ENCODE peak calls at places on chromosome 10, in nine cellular contexts. R, E, S, P, C, X, O, J and Y are unnamed samples.
A peak's percentile ranks its signal among the peaks of the same experiment; 100 is the strongest.

GRCh38 chr10:117240730-117241529 is at the start of gene SLC18A2:
- DNase-seq in X (no peak), O (no peak), E (no peak), J (no peak), C (no peak), S (no peak), P (peak; percentile 78), R (no peak), Y (no peak)

GRCh38 chr10:30176182-30176581 is 116.8 kb upstream of the JCAD start:
- DNase-seq in R (no peak), O (no peak), C (no peak), X (no peak), E (no peak), P (no peak), S (peak; percentile 85), J (no peak), Y (no peak)

GRCh38 chr10:93806882-93807281 is 49.1 kb downstream of the LGI1 start:
- DNase-seq in C (no peak), O (no peak), S (peak; percentile 49), X (no peak), J (no peak), E (no peak), R (no peak), P (no peak), Y (no peak)

GRCh38 chr10:120810298-120810697 is 40.9 kb upstream of the WDR11 start:
- DNase-seq in O (no peak), X (no peak), C (no peak), J (no peak), P (no peak), S (no peak), R (no peak), E (no peak), Y (peak; percentile 37)

GRCh38 chr10:58424176-58424575 is 39.0 kb downstream of the TFAM start:
- DNase-seq in P (no peak), C (no peak), J (no peak), R (no peak), S (peak; percentile 73), X (no peak), O (no peak), E (no peak), Y (peak; percentile 10)

GRCh38 chr10:117198088-117198487 is 799 bp downstream of the KCNK18 start:
- DNase-seq in X (no peak), C (no peak), R (no peak), O (no peak), P (peak; percentile 20), E (no peak), J (no peak), S (no peak), Y (no peak)

GRCh38 chr10:69348824-69349541 is 67.7 kb downstream of the TACR2 start:
- DNase-seq in C (no peak), P (no peak), S (peak; percentile 96), O (no peak), E (peak; percentile 47), R (no peak), J (no peak), X (no peak), Y (no peak)

GRCh38 chr10:121036431-121036830 is 185.3 kb downstream of the WDR11 start:
- DNase-seq in J (peak; percentile 22), E (no peak), P (no peak), X (no peak), S (peak; percentile 2), R (no peak), C (no peak), O (no peak), Y (peak; percentile 58)

GRCh38 chr10:78914060-78914378 is 154.7 kb upstream of the ZMIZ1 start:
- DNase-seq in X (no peak), R (no peak), J (no peak), C (no peak), P (no peak), O (no peak), S (no peak), E (no peak), Y (no peak)

GRCh38 chr10:78914502-78915330 is 154.1 kb upstream of the ZMIZ1 start:
- DNase-seq in X (peak; percentile 68), P (no peak), R (no peak), O (no peak), C (peak; percentile 27), J (peak; percentile 35), S (peak; percentile 72), E (peak; percentile 43), Y (no peak)

GRCh38 chr10:78913219-78914059 is 155.3 kb upstream of the ZMIZ1 start:
- DNase-seq in E (no peak), C (no peak), R (no peak), J (peak; percentile 39), O (no peak), X (peak; percentile 73), S (no peak), P (peak; percentile 93), Y (peak; percentile 85)

GRCh38 chr10:78915331-78915626 is 153.5 kb upstream of the ZMIZ1 start:
- DNase-seq in C (no peak), J (no peak), S (no peak), P (no peak), R (no peak), E (no peak), X (no peak), O (no peak), Y (no peak)

DNA sequence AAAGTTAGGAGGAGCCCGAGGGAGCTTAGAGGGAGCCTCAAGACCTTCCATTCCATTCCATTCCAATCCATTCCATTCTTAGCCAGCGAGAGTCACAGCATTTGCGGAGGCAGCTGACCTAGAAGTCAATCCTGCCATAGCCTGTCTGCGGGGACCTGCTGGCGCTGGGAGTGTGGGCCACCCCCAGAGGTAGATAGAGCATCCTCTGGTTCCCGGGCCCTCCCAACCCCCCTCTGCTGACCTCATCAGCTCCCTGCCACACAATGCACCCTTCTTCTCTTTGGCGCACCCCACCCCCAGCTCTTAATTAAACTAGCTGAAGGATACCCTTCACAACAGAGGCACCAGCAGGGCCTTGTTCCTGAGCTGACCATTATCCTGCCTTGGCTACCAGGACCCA is 152.5 kb upstream of the ZMIZ1 start:
- DNase-seq in C (no peak), X (no peak), O (no peak), R (no peak), E (no peak), P (no peak), J (no peak), S (no peak), Y (no peak)
- H3K4me1 ChIP-seq in C (peaks cover 6% of the 10 kb centered on the region), X (peaks cover 15% of the 10 kb centered on the region), O (no peaks in the 10 kb centered on the region), R (no peaks in the 10 kb centered on the region), E (peaks cover 7% of the 10 kb centered on the region), P (peaks cover 40% of the 10 kb centered on the region), J (no peaks in the 10 kb centered on the region), S (no peaks in the 10 kb centered on the region), Y (peaks cover 4% of the 10 kb centered on the region)

GRCh38 chr10:110496553-110497437 is 912 bp upstream of the DUSP5 start:
- DNase-seq in E (no peak), P (no peak), S (no peak), C (no peak), R (no peak), X (no peak), J (no peak), O (no peak), Y (peak; percentile 89)

GRCh38 chr10:110498982-110499795 is 1.5 kb downstream of the DUSP5 start:
- DNase-seq in E (no peak), X (peak; percentile 46), O (peak; percentile 36), R (peak; percentile 55), S (peak; percentile 69), J (peak; percentile 64), P (peak; percentile 54), C (peak; percentile 72), Y (peak; percentile 47)

GRCh38 chr10:110499796-110500514 is 2.2 kb downstream of the DUSP5 start:
- DNase-seq in J (no peak), C (no peak), O (no peak), E (no peak), P (no peak), X (no peak), R (no peak), S (no peak), Y (no peak)

GRCh38 chr10:110497438-110498086 is at the start of gene DUSP5:
- DNase-seq in J (peak; percentile 95), C (peak; percentile 75), S (peak; percentile 92), E (peak; percentile 94), O (peak; percentile 95), X (peak; percentile 95), P (peak; percentile 98), R (peak; percentile 94), Y (peak; percentile 93)

DNA sequence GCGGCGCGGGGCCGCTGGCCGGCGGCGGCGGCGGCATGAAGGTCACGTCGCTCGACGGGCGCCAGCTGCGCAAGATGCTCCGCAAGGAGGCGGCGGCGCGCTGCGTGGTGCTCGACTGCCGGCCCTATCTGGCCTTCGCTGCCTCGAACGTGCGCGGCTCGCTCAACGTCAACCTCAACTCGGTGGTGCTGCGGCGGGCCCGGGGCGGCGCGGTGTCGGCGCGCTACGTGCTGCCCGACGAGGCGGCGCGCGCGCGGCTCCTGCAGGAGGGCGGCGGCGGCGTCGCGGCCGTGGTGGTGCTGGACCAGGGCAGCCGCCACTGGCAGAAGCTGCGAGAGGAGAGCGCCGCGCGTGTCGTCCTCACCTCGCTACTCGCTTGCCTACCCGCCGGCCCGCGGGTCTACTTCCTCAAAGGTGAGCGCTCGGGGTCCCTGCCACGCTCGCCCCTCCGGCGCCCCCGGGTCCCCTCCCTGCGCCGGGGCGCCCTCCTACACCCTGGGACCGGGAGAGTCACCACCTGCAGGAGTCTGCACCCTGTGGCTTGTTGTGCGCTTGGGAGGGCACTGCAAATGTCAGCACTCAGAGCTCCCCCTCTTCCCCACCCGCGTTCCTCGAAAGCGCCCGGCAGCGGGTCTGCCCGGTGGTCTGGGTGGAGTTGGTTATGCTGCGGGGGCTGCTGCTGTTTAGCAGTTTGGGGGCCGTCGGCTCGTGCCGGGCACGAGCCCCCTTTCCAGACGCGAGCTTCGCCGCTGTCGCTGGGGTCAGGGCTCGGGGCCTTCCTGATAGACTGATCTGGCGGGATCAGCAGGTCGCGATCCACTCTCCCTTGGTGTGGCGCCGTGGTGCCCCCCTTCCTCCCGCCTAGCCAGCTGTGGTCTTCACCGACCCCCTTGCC is 627 bp downstream of the DUSP5 start:
- DNase-seq in R (peak; percentile 51), J (peak; percentile 40), P (peak; percentile 77), S (peak; percentile 63), C (no peak), X (peak; percentile 51), E (peak; percentile 63), O (peak; percentile 64), Y (peak; percentile 64)
- H3K4me3 ChIP-seq in R (peak overlapping the region; percentile 83), J (peak overlapping the region; percentile 97), P (peak overlapping the region; percentile 87), S (peak overlapping the region; percentile 74), C (peak overlapping the region; percentile 95), X (peak overlapping the region; percentile 67), E (peak overlapping the region; percentile 88), O (peak overlapping the region; percentile 66), Y (peak overlapping the region; percentile 97)

GRCh38 chr10:103917326-103918052 is 495 bp downstream of the STN1 start:
- DNase-seq in S (peak; percentile 51), X (peak; percentile 53), P (peak; percentile 73), O (no peak), R (peak; percentile 54), C (no peak), J (peak; percentile 51), E (peak; percentile 56), Y (peak; percentile 64)

GRCh38 chr10:103918053-103918846 is at the start of gene STN1:
- DNase-seq in O (peak; percentile 96), S (peak; percentile 96), E (peak; percentile 98), P (peak; percentile 98), J (peak; percentile 94), C (peak; percentile 77), X (peak; percentile 97), R (peak; percentile 98), Y (peak; percentile 97)

GRCh38 chr10:103916254-103916653 is 1.7 kb downstream of the STN1 start:
- DNase-seq in S (no peak), E (no peak), J (no peak), R (no peak), P (no peak), O (no peak), C (no peak), X (no peak), Y (no peak)

GRCh38 chr10:103916901-103917300 is 1.1 kb downstream of the STN1 start:
- DNase-seq in O (no peak), X (no peak), C (no peak), E (no peak), P (no peak), R (no peak), S (no peak), J (no peak), Y (no peak)

GRCh38 chr10:103915794-103916193 is 2.2 kb downstream of the STN1 start:
- DNase-seq in P (no peak), C (no peak), S (peak; percentile 29), R (peak; percentile 16), J (no peak), E (no peak), O (peak; percentile 26), X (peak; percentile 36), Y (no peak)
- H3K27ac ChIP-seq in P (no peak overlapping the region), C (peak overlapping the region; percentile 83), S (no peak overlapping the region), R (peak overlapping the region; percentile 98), J (peak overlapping the region; percentile 93), E (peak overlapping the region; percentile 98), O (peak overlapping the region; percentile 83), X (peak overlapping the region; percentile 92), Y (no peak overlapping the region)

DNA sequence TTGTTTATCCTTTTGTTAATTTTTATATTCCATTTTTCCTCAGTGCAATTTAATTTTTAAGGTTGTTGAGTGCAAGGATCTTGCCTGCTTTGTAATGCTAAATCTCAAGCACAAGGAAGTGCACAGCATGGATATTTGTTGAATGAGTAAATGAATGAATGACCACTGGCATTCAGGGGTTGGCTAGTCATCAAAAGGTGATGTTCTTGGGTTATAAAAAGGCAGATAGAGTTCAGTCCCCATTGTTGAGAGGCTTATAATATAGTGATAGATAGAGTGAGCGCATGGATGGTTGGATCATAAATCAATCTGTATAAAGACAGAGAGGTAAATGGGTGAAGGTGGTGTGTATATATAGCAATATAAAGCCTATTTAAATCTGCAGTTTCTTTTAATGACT is 193.2 kb upstream of the KLF6 start:
- DNase-seq in S (peak; percentile 79), P (no peak), R (no peak), X (no peak), O (no peak), J (no peak), C (no peak), E (no peak), Y (no peak)
- H3K4me1 ChIP-seq in S (no peaks in the 10 kb centered on the region), P (peaks cover 13% of the 10 kb centered on the region), R (no peaks in the 10 kb centered on the region), X (peaks cover 5% of the 10 kb centered on the region), O (peaks cover 72% of the 10 kb centered on the region), J (no peaks in the 10 kb centered on the region), C (peaks cover 4% of the 10 kb centered on the region), E (no peaks in the 10 kb centered on the region), Y (no peaks in the 10 kb centered on the region)